ENCODE peak calls at places on chromosome 11, in nine cellular contexts. One of them, this sample, is unnamed.

GRCh38 chr11:13009476-13009920 is 382 bp downstream of the RASSF10 start:
- DNase-seq in HTR-8/SVneo: no peak
- DNase-seq in activated T-helper 1 cell treated with Interleukin-2 at 50 U/mL for 16 hours: no peak
- DNase-seq in stimulated activated CD4-positive, alpha-beta T cell treated with anti-CD3 and anti-CD28 coated beads, Interleukin-1b, Interleukin-23, amount 100 ng/mL, for 48 hours: no peak
- DNase-seq in NCI-H1417: peak; percentile 75
- DNase-seq in left ventricle myocardium inferior: no peak
- DNase-seq in stimulated activated CD8-positive, alpha-beta memory T cell treated with anti-CD3 and anti-CD28 coated beads, Interleukin-12 subunit alpha, Interleukin-12 subunit beta, amount 100 ng/mL, for 1 hour: no peak
- DNase-seq in nucleus accumbens: no peak
- DNase-seq in effector CD4-positive, alpha-beta T cell: no peak
- DNase-seq in this sample: no peak

GRCh38 chr11:46281374-46281831 is 3.9 kb downstream of the CREB3L1 start:
- DNase-seq in nucleus accumbens: no peak
- DNase-seq in activated T-helper 1 cell treated with Interleukin-2 at 50 U/mL for 16 hours: no peak
- DNase-seq in NCI-H1417: peak; percentile 39
- DNase-seq in effector CD4-positive, alpha-beta T cell: no peak
- DNase-seq in left ventricle myocardium inferior: no peak
- DNase-seq in HTR-8/SVneo: no peak
- DNase-seq in stimulated activated CD4-positive, alpha-beta T cell treated with anti-CD3 and anti-CD28 coated beads, Interleukin-1b, Interleukin-23, amount 100 ng/mL, for 48 hours: no peak
- DNase-seq in stimulated activated CD8-positive, alpha-beta memory T cell treated with anti-CD3 and anti-CD28 coated beads, Interleukin-12 subunit alpha, Interleukin-12 subunit beta, amount 100 ng/mL, for 1 hour: no peak
- DNase-seq in this sample: no peak

GRCh38 chr11:44958165-44958564 is 7.5 kb upstream of the TP53I11 start:
- DNase-seq in nucleus accumbens: no peak
- DNase-seq in HTR-8/SVneo: no peak
- DNase-seq in stimulated activated CD8-positive, alpha-beta memory T cell treated with anti-CD3 and anti-CD28 coated beads, Interleukin-12 subunit alpha, Interleukin-12 subunit beta, amount 100 ng/mL, for 1 hour: no peak
- DNase-seq in activated T-helper 1 cell treated with Interleukin-2 at 50 U/mL for 16 hours: no peak
- DNase-seq in stimulated activated CD4-positive, alpha-beta T cell treated with anti-CD3 and anti-CD28 coated beads, Interleukin-1b, Interleukin-23, amount 100 ng/mL, for 48 hours: no peak
- DNase-seq in NCI-H1417: no peak
- DNase-seq in left ventricle myocardium inferior: no peak
- DNase-seq in effector CD4-positive, alpha-beta T cell: no peak
- DNase-seq in this sample: no peak

GRCh38 chr11:70501026-70501901 is 102.9 kb downstream of the CTTN start:
- DNase-seq in effector CD4-positive, alpha-beta T cell: no peak
- DNase-seq in stimulated activated CD4-positive, alpha-beta T cell treated with anti-CD3 and anti-CD28 coated beads, Interleukin-1b, Interleukin-23, amount 100 ng/mL, for 48 hours: no peak
- DNase-seq in HTR-8/SVneo: no peak
- DNase-seq in stimulated activated CD8-positive, alpha-beta memory T cell treated with anti-CD3 and anti-CD28 coated beads, Interleukin-12 subunit alpha, Interleukin-12 subunit beta, amount 100 ng/mL, for 1 hour: no peak
- DNase-seq in left ventricle myocardium inferior: peak; percentile 57
- DNase-seq in activated T-helper 1 cell treated with Interleukin-2 at 50 U/mL for 16 hours: no peak
- DNase-seq in nucleus accumbens: no peak
- DNase-seq in NCI-H1417: no peak
- DNase-seq in this sample: no peak

GRCh38 chr11:113114452-113115027 is 153.3 kb downstream of the NCAM1 start:
- DNase-seq in left ventricle myocardium inferior: peak; percentile 28
- DNase-seq in stimulated activated CD4-positive, alpha-beta T cell treated with anti-CD3 and anti-CD28 coated beads, Interleukin-1b, Interleukin-23, amount 100 ng/mL, for 48 hours: no peak
- DNase-seq in HTR-8/SVneo: peak; percentile 10
- DNase-seq in NCI-H1417: peak; percentile 71
- DNase-seq in nucleus accumbens: peak; percentile 60
- DNase-seq in activated T-helper 1 cell treated with Interleukin-2 at 50 U/mL for 16 hours: no peak
- DNase-seq in stimulated activated CD8-positive, alpha-beta memory T cell treated with anti-CD3 and anti-CD28 coated beads, Interleukin-12 subunit alpha, Interleukin-12 subunit beta, amount 100 ng/mL, for 1 hour: no peak
- DNase-seq in effector CD4-positive, alpha-beta T cell: no peak
- DNase-seq in this sample: peak; percentile 22

GRCh38 chr11:114209343-114209742 is 86.9 kb upstream of the NNMT start:
- DNase-seq in activated T-helper 1 cell treated with Interleukin-2 at 50 U/mL for 16 hours: no peak
- DNase-seq in effector CD4-positive, alpha-beta T cell: no peak
- DNase-seq in nucleus accumbens: no peak
- DNase-seq in NCI-H1417: no peak
- DNase-seq in stimulated activated CD8-positive, alpha-beta memory T cell treated with anti-CD3 and anti-CD28 coated beads, Interleukin-12 subunit alpha, Interleukin-12 subunit beta, amount 100 ng/mL, for 1 hour: no peak
- DNase-seq in left ventricle myocardium inferior: no peak
- DNase-seq in stimulated activated CD4-positive, alpha-beta T cell treated with anti-CD3 and anti-CD28 coated beads, Interleukin-1b, Interleukin-23, amount 100 ng/mL, for 48 hours: no peak
- DNase-seq in HTR-8/SVneo: no peak
- DNase-seq in this sample: no peak

GRCh38 chr11:62122076-62122475 is 1.7 kb upstream of the INCENP start:
- DNase-seq in NCI-H1417: no peak
- DNase-seq in left ventricle myocardium inferior: no peak
- DNase-seq in activated T-helper 1 cell treated with Interleukin-2 at 50 U/mL for 16 hours: no peak
- DNase-seq in nucleus accumbens: no peak
- DNase-seq in stimulated activated CD8-positive, alpha-beta memory T cell treated with anti-CD3 and anti-CD28 coated beads, Interleukin-12 subunit alpha, Interleukin-12 subunit beta, amount 100 ng/mL, for 1 hour: no peak
- DNase-seq in HTR-8/SVneo: no peak
- DNase-seq in effector CD4-positive, alpha-beta T cell: no peak
- DNase-seq in stimulated activated CD4-positive, alpha-beta T cell treated with anti-CD3 and anti-CD28 coated beads, Interleukin-1b, Interleukin-23, amount 100 ng/mL, for 48 hours: no peak
- DNase-seq in this sample: no peak

GRCh38 chr11:2300936-2301630 is 635 bp downstream of the C11orf21 start:
- DNase-seq in NCI-H1417: no peak
- DNase-seq in left ventricle myocardium inferior: no peak
- DNase-seq in stimulated activated CD8-positive, alpha-beta memory T cell treated with anti-CD3 and anti-CD28 coated beads, Interleukin-12 subunit alpha, Interleukin-12 subunit beta, amount 100 ng/mL, for 1 hour: no peak
- DNase-seq in activated T-helper 1 cell treated with Interleukin-2 at 50 U/mL for 16 hours: no peak
- DNase-seq in effector CD4-positive, alpha-beta T cell: no peak
- DNase-seq in HTR-8/SVneo: no peak
- DNase-seq in nucleus accumbens: no peak
- DNase-seq in stimulated activated CD4-positive, alpha-beta T cell treated with anti-CD3 and anti-CD28 coated beads, Interleukin-1b, Interleukin-23, amount 100 ng/mL, for 48 hours: no peak
- DNase-seq in this sample: no peak

GRCh38 chr11:77602385-77603105 is 12.8 kb downstream of the AQP11 start:
- DNase-seq in left ventricle myocardium inferior: no peak
- DNase-seq in NCI-H1417: no peak
- DNase-seq in nucleus accumbens: no peak
- DNase-seq in stimulated activated CD8-positive, alpha-beta memory T cell treated with anti-CD3 and anti-CD28 coated beads, Interleukin-12 subunit alpha, Interleukin-12 subunit beta, amount 100 ng/mL, for 1 hour: no peak
- DNase-seq in activated T-helper 1 cell treated with Interleukin-2 at 50 U/mL for 16 hours: no peak
- DNase-seq in stimulated activated CD4-positive, alpha-beta T cell treated with anti-CD3 and anti-CD28 coated beads, Interleukin-1b, Interleukin-23, amount 100 ng/mL, for 48 hours: no peak
- DNase-seq in effector CD4-positive, alpha-beta T cell: no peak
- DNase-seq in HTR-8/SVneo: peak; percentile 75
- DNase-seq in this sample: no peak

GRCh38 chr11:47641585-47642098 is 717 bp downstream of the MTCH2 start:
- DNase-seq in NCI-H1417: no peak
- DNase-seq in stimulated activated CD8-positive, alpha-beta memory T cell treated with anti-CD3 and anti-CD28 coated beads, Interleukin-12 subunit alpha, Interleukin-12 subunit beta, amount 100 ng/mL, for 1 hour: no peak
- DNase-seq in nucleus accumbens: peak; percentile 15
- DNase-seq in activated T-helper 1 cell treated with Interleukin-2 at 50 U/mL for 16 hours: no peak
- DNase-seq in effector CD4-positive, alpha-beta T cell: no peak
- DNase-seq in stimulated activated CD4-positive, alpha-beta T cell treated with anti-CD3 and anti-CD28 coated beads, Interleukin-1b, Interleukin-23, amount 100 ng/mL, for 48 hours: no peak
- DNase-seq in left ventricle myocardium inferior: no peak
- DNase-seq in HTR-8/SVneo: no peak
- DNase-seq in this sample: no peak

GRCh38 chr11:46389450-46390330 is 1.9 kb downstream of the CHRM4 start:
- DNase-seq in HTR-8/SVneo: peak; percentile 82
- DNase-seq in stimulated activated CD4-positive, alpha-beta T cell treated with anti-CD3 and anti-CD28 coated beads, Interleukin-1b, Interleukin-23, amount 100 ng/mL, for 48 hours: peak; percentile 52
- DNase-seq in effector CD4-positive, alpha-beta T cell: no peak
- DNase-seq in left ventricle myocardium inferior: peak; percentile 67
- DNase-seq in stimulated activated CD8-positive, alpha-beta memory T cell treated with anti-CD3 and anti-CD28 coated beads, Interleukin-12 subunit alpha, Interleukin-12 subunit beta, amount 100 ng/mL, for 1 hour: no peak
- DNase-seq in activated T-helper 1 cell treated with Interleukin-2 at 50 U/mL for 16 hours: no peak
- DNase-seq in nucleus accumbens: peak; percentile 54
- DNase-seq in NCI-H1417: peak; percentile 67
- DNase-seq in this sample: no peak

GRCh38 chr11:101453682-101454081 is 130.1 kb downstream of the TRPC6 start:
- DNase-seq in stimulated activated CD8-positive, alpha-beta memory T cell treated with anti-CD3 and anti-CD28 coated beads, Interleukin-12 subunit alpha, Interleukin-12 subunit beta, amount 100 ng/mL, for 1 hour: no peak
- DNase-seq in stimulated activated CD4-positive, alpha-beta T cell treated with anti-CD3 and anti-CD28 coated beads, Interleukin-1b, Interleukin-23, amount 100 ng/mL, for 48 hours: no peak
- DNase-seq in HTR-8/SVneo: no peak
- DNase-seq in effector CD4-positive, alpha-beta T cell: no peak
- DNase-seq in activated T-helper 1 cell treated with Interleukin-2 at 50 U/mL for 16 hours: no peak
- DNase-seq in left ventricle myocardium inferior: no peak
- DNase-seq in nucleus accumbens: no peak
- DNase-seq in NCI-H1417: no peak
- DNase-seq in this sample: no peak

This sample was measured in NK-92 treated with Interleukin-12 subunit alpha and Interleukin-12 subunit beta, amount 100 ng/mL, for 24 hours.